ENCODE peak calls at places on chromosomes 7 and 10, in seven cellular contexts. One of them, this sample, is unnamed.

GRCh38 chr7:96287168-96287567 is 34.7 kb downstream of the SLC25A13 start:
- DNase-seq in nephron progenitor cell: no peak
- DNase-seq in fibroblast of the aortic adventitia: no peak
- DNase-seq in tibial nerve: no peak
- DNase-seq in NCI-H2029: no peak
- DNase-seq in NCI-H748 treated with DMSO at 0.1 percent for 48 hours: no peak
- DNase-seq in H9: no peak
- DNase-seq in this sample: no peak

GRCh38 chr7:79307376-79307775 is 146.1 kb downstream of the MAGI2 start:
- DNase-seq in H9: no peak
- DNase-seq in tibial nerve: no peak
- DNase-seq in nephron progenitor cell: no peak
- DNase-seq in fibroblast of the aortic adventitia: no peak
- DNase-seq in NCI-H748 treated with DMSO at 0.1 percent for 48 hours: no peak
- DNase-seq in NCI-H2029: no peak
- DNase-seq in this sample: no peak

GRCh38 chr10:7491949-7492659 is 81.3 kb upstream of the SFMBT2 start:
- DNase-seq in tibial nerve: no peak
- DNase-seq in NCI-H748 treated with DMSO at 0.1 percent for 48 hours: no peak
- DNase-seq in H9: no peak
- DNase-seq in nephron progenitor cell: no peak
- DNase-seq in fibroblast of the aortic adventitia: no peak
- DNase-seq in NCI-H2029: no peak
- DNase-seq in this sample: no peak

GRCh38 chr10:103836776-103837344 is 18.5 kb downstream of the SH3PXD2A start:
- DNase-seq in nephron progenitor cell: no peak
- DNase-seq in fibroblast of the aortic adventitia: no peak
- DNase-seq in NCI-H2029: no peak
- DNase-seq in NCI-H748 treated with DMSO at 0.1 percent for 48 hours: no peak
- DNase-seq in tibial nerve: no peak
- DNase-seq in H9: no peak
- DNase-seq in this sample: no peak

GRCh38 chr7:46847126-46847525 is 734.8 kb downstream of the TNS3 start:
- DNase-seq in nephron progenitor cell: no peak
- DNase-seq in NCI-H2029: no peak
- DNase-seq in NCI-H748 treated with DMSO at 0.1 percent for 48 hours: no peak
- DNase-seq in H9: no peak
- DNase-seq in fibroblast of the aortic adventitia: no peak
- DNase-seq in tibial nerve: no peak
- DNase-seq in this sample: no peak

GRCh38 chr7:1232103-1232466 is 587 bp upstream of the UNCX start:
- DNase-seq in NCI-H2029: no peak
- DNase-seq in nephron progenitor cell: no peak
- DNase-seq in fibroblast of the aortic adventitia: no peak
- DNase-seq in tibial nerve: no peak
- DNase-seq in NCI-H748 treated with DMSO at 0.1 percent for 48 hours: peak
- DNase-seq in H9: no peak
- DNase-seq in this sample: no peak

GRCh38 chr10:86673827-86674581 is 5.7 kb downstream of the LDB3 start:
- DNase-seq in H9: no peak
- DNase-seq in fibroblast of the aortic adventitia: no peak
- DNase-seq in NCI-H2029: no peak
- DNase-seq in NCI-H748 treated with DMSO at 0.1 percent for 48 hours: no peak
- DNase-seq in tibial nerve: no peak
- DNase-seq in nephron progenitor cell: no peak
- DNase-seq in this sample: no peak

GRCh38 chr10:71981024-71981867 is 17.1 kb downstream of the CHST3 start:
- DNase-seq in fibroblast of the aortic adventitia: peak
- DNase-seq in tibial nerve: no peak
- DNase-seq in H9: no peak
- DNase-seq in NCI-H2029: no peak
- DNase-seq in nephron progenitor cell: peak
- DNase-seq in NCI-H748 treated with DMSO at 0.1 percent for 48 hours: no peak
- DNase-seq in this sample: no peak

GRCh38 chr10:132859084-132859855 is 73.3 kb upstream of the NKX6-2 start:
- DNase-seq in fibroblast of the aortic adventitia: no peak
- DNase-seq in NCI-H2029: no peak
- DNase-seq in H9: peak
- DNase-seq in tibial nerve: no peak
- DNase-seq in nephron progenitor cell: no peak
- DNase-seq in NCI-H748 treated with DMSO at 0.1 percent for 48 hours: no peak
- DNase-seq in this sample: no peak

GRCh38 chr7:108541493-108541892 is 15.6 kb upstream of the PNPLA8 start:
- DNase-seq in tibial nerve: no peak
- DNase-seq in NCI-H2029: no peak
- DNase-seq in fibroblast of the aortic adventitia: no peak
- DNase-seq in nephron progenitor cell: no peak
- DNase-seq in H9: no peak
- DNase-seq in NCI-H748 treated with DMSO at 0.1 percent for 48 hours: no peak
- DNase-seq in this sample: no peak

GRCh38 chr10:128078136-128078969 is 47.9 kb downstream of the MKI67 start:
- DNase-seq in nephron progenitor cell: peak
- DNase-seq in tibial nerve: no peak
- DNase-seq in NCI-H2029: no peak
- DNase-seq in NCI-H748 treated with DMSO at 0.1 percent for 48 hours: no peak
- DNase-seq in H9: peak
- DNase-seq in fibroblast of the aortic adventitia: peak
- DNase-seq in this sample: peak

GRCh38 chr10:51743146-51743545 is 43.8 kb upstream of the CSTF2T start:
- DNase-seq in NCI-H748 treated with DMSO at 0.1 percent for 48 hours: no peak
- DNase-seq in NCI-H2029: no peak
- DNase-seq in fibroblast of the aortic adventitia: peak
- DNase-seq in H9: no peak
- DNase-seq in tibial nerve: no peak
- DNase-seq in nephron progenitor cell: peak
- DNase-seq in this sample: no peak

GRCh38 chr10:42755028-42755451 is 27.6 kb upstream of the BMS1 start:
- DNase-seq in NCI-H2029: no peak
- DNase-seq in NCI-H748 treated with DMSO at 0.1 percent for 48 hours: no peak
- DNase-seq in tibial nerve: no peak
- DNase-seq in nephron progenitor cell: peak
- DNase-seq in H9: peak
- DNase-seq in fibroblast of the aortic adventitia: no peak
- DNase-seq in this sample: no peak

GRCh38 chr7:81715984-81716588 is 53.8 kb downstream of the HGF start:
- DNase-seq in NCI-H2029: no peak
- DNase-seq in H9: no peak
- DNase-seq in tibial nerve: no peak
- DNase-seq in NCI-H748 treated with DMSO at 0.1 percent for 48 hours: no peak
- DNase-seq in nephron progenitor cell: no peak
- DNase-seq in fibroblast of the aortic adventitia: peak
- DNase-seq in this sample: peak

GRCh38 chr7:151756076-151756731 is 120.7 kb downstream of the PRKAG2 start:
- DNase-seq in tibial nerve: no peak
- DNase-seq in NCI-H748 treated with DMSO at 0.1 percent for 48 hours: no peak
- DNase-seq in nephron progenitor cell: no peak
- DNase-seq in NCI-H2029: no peak
- DNase-seq in H9: no peak
- DNase-seq in fibroblast of the aortic adventitia: no peak
- DNase-seq in this sample: no peak

GRCh38 chr10:104259999-104260774 is 5.5 kb downstream of the GSTO1 start:
- DNase-seq in NCI-H748 treated with DMSO at 0.1 percent for 48 hours: no peak
- DNase-seq in NCI-H2029: no peak
- DNase-seq in fibroblast of the aortic adventitia: peak
- DNase-seq in nephron progenitor cell: no peak
- DNase-seq in H9: no peak
- DNase-seq in tibial nerve: no peak
- DNase-seq in this sample: no peak

GRCh38 chr7:63899691-63900393 is 98.8 kb upstream of the ZNF722 start:
- DNase-seq in H9: no peak
- DNase-seq in tibial nerve: peak
- DNase-seq in NCI-H2029: no peak
- DNase-seq in fibroblast of the aortic adventitia: no peak
- DNase-seq in nephron progenitor cell: no peak
- DNase-seq in NCI-H748 treated with DMSO at 0.1 percent for 48 hours: peak
- DNase-seq in this sample: no peak

GRCh38 chr7:74217455-74218342 is 7.9 kb downstream of the LAT2 start:
- DNase-seq in fibroblast of the aortic adventitia: no peak
- DNase-seq in H9: no peak
- DNase-seq in tibial nerve: no peak
- DNase-seq in NCI-H2029: no peak
- DNase-seq in nephron progenitor cell: no peak
- DNase-seq in NCI-H748 treated with DMSO at 0.1 percent for 48 hours: no peak
- DNase-seq in this sample: no peak

GRCh38 chr7:13144622-13145021 is 457.2 kb downstream of the ARL4A start:
- DNase-seq in nephron progenitor cell: no peak
- DNase-seq in tibial nerve: no peak
- DNase-seq in H9: no peak
- DNase-seq in fibroblast of the aortic adventitia: peak
- DNase-seq in NCI-H2029: no peak
- DNase-seq in NCI-H748 treated with DMSO at 0.1 percent for 48 hours: no peak
- DNase-seq in this sample: no peak

GRCh38 chr10:117860135-117860534 is 186.6 kb downstream of the RAB11FIP2 start:
- DNase-seq in nephron progenitor cell: no peak
- DNase-seq in NCI-H2029: no peak
- DNase-seq in NCI-H748 treated with DMSO at 0.1 percent for 48 hours: no peak
- DNase-seq in tibial nerve: no peak
- DNase-seq in H9: no peak
- DNase-seq in fibroblast of the aortic adventitia: no peak
- DNase-seq in this sample: no peak

GRCh38 chr7:74138945-74139843 is 35.0 kb upstream of the EIF4H start:
- DNase-seq in NCI-H2029: no peak
- DNase-seq in nephron progenitor cell: no peak
- DNase-seq in tibial nerve: no peak
- DNase-seq in H9: peak
- DNase-seq in fibroblast of the aortic adventitia: no peak
- DNase-seq in NCI-H748 treated with DMSO at 0.1 percent for 48 hours: no peak
- DNase-seq in this sample: no peak

GRCh38 chr7:43362652-43363428 is 220.1 kb upstream of the STK17A start:
- DNase-seq in tibial nerve: no peak
- DNase-seq in NCI-H2029: peak
- DNase-seq in H9: no peak
- DNase-seq in NCI-H748 treated with DMSO at 0.1 percent for 48 hours: peak
- DNase-seq in nephron progenitor cell: no peak
- DNase-seq in fibroblast of the aortic adventitia: peak
- DNase-seq in this sample: peak

GRCh38 chr7:83936056-83936703 is 258.4 kb downstream of the SEMA3A start:
- DNase-seq in tibial nerve: no peak
- DNase-seq in nephron progenitor cell: peak
- DNase-seq in fibroblast of the aortic adventitia: peak
- DNase-seq in NCI-H2029: peak
- DNase-seq in NCI-H748 treated with DMSO at 0.1 percent for 48 hours: peak
- DNase-seq in H9: peak
- DNase-seq in this sample: peak

GRCh38 chr10:28054211-28054888 is 55.5 kb upstream of the ODAD2 start:
- DNase-seq in H9: no peak
- DNase-seq in fibroblast of the aortic adventitia: peak
- DNase-seq in nephron progenitor cell: no peak
- DNase-seq in NCI-H748 treated with DMSO at 0.1 percent for 48 hours: no peak
- DNase-seq in tibial nerve: no peak
- DNase-seq in NCI-H2029: no peak
- DNase-seq in this sample: no peak

GRCh38 chr10:100544950-100545349 is 9.2 kb downstream of the HIF1AN start:
- DNase-seq in NCI-H2029: no peak
- DNase-seq in fibroblast of the aortic adventitia: no peak
- DNase-seq in H9: no peak
- DNase-seq in nephron progenitor cell: no peak
- DNase-seq in tibial nerve: no peak
- DNase-seq in NCI-H748 treated with DMSO at 0.1 percent for 48 hours: no peak
- DNase-seq in this sample: no peak

GRCh38 chr10:77290528-77291155 is 347.0 kb downstream of the KCNMA1 start:
- DNase-seq in NCI-H2029: no peak
- DNase-seq in fibroblast of the aortic adventitia: peak
- DNase-seq in nephron progenitor cell: no peak
- DNase-seq in H9: no peak
- DNase-seq in tibial nerve: no peak
- DNase-seq in NCI-H748 treated with DMSO at 0.1 percent for 48 hours: no peak
- DNase-seq in this sample: no peak

GRCh38 chr7:152202056-152202455 is 176.6 kb downstream of the GALNT11 start:
- DNase-seq in NCI-H748 treated with DMSO at 0.1 percent for 48 hours: no peak
- DNase-seq in fibroblast of the aortic adventitia: peak
- DNase-seq in H9: no peak
- DNase-seq in tibial nerve: no peak
- DNase-seq in NCI-H2029: no peak
- DNase-seq in nephron progenitor cell: no peak
- DNase-seq in this sample: no peak

GRCh38 chr7:126700807-126701604 is 551.7 kb downstream of the GRM8 start:
- DNase-seq in tibial nerve: no peak
- DNase-seq in nephron progenitor cell: peak
- DNase-seq in fibroblast of the aortic adventitia: peak
- DNase-seq in NCI-H748 treated with DMSO at 0.1 percent for 48 hours: peak
- DNase-seq in H9: peak
- DNase-seq in NCI-H2029: peak
- DNase-seq in this sample: peak

GRCh38 chr10:61765176-61766087 is 102.7 kb downstream of the CABCOCO1 start:
- DNase-seq in H9: no peak
- DNase-seq in NCI-H2029: no peak
- DNase-seq in tibial nerve: no peak
- DNase-seq in fibroblast of the aortic adventitia: no peak
- DNase-seq in nephron progenitor cell: no peak
- DNase-seq in NCI-H748 treated with DMSO at 0.1 percent for 48 hours: no peak
- DNase-seq in this sample: no peak

GRCh38 chr7:144384071-144384470 is 19.4 kb downstream of the NOBOX start:
- DNase-seq in tibial nerve: no peak
- DNase-seq in nephron progenitor cell: no peak
- DNase-seq in NCI-H2029: no peak
- DNase-seq in H9: peak
- DNase-seq in NCI-H748 treated with DMSO at 0.1 percent for 48 hours: no peak
- DNase-seq in fibroblast of the aortic adventitia: no peak
- DNase-seq in this sample: no peak

GRCh38 chr10:62380002-62380401 is 5.8 kb downstream of the ZNF365 start:
- DNase-seq in H9: no peak
- DNase-seq in nephron progenitor cell: no peak
- DNase-seq in NCI-H748 treated with DMSO at 0.1 percent for 48 hours: no peak
- DNase-seq in tibial nerve: no peak
- DNase-seq in fibroblast of the aortic adventitia: peak
- DNase-seq in NCI-H2029: no peak
- DNase-seq in this sample: peak

GRCh38 chr7:98764946-98765345 is 104.9 kb downstream of the TMEM130 start:
- DNase-seq in H9: no peak
- DNase-seq in tibial nerve: no peak
- DNase-seq in fibroblast of the aortic adventitia: no peak
- DNase-seq in NCI-H748 treated with DMSO at 0.1 percent for 48 hours: no peak
- DNase-seq in NCI-H2029: no peak
- DNase-seq in nephron progenitor cell: no peak
- DNase-seq in this sample: no peak

GRCh38 chr7:74033372-74034311 is 5.7 kb downstream of the ELN start:
- DNase-seq in NCI-H748 treated with DMSO at 0.1 percent for 48 hours: no peak
- DNase-seq in fibroblast of the aortic adventitia: peak
- DNase-seq in tibial nerve: peak
- DNase-seq in NCI-H2029: no peak
- DNase-seq in nephron progenitor cell: peak
- DNase-seq in H9: no peak
- DNase-seq in this sample: no peak

GRCh38 chr7:44530990-44531389 is 10.1 kb downstream of the NPC1L1 start:
- DNase-seq in H9: no peak
- DNase-seq in NCI-H748 treated with DMSO at 0.1 percent for 48 hours: no peak
- DNase-seq in fibroblast of the aortic adventitia: no peak
- DNase-seq in nephron progenitor cell: no peak
- DNase-seq in NCI-H2029: peak
- DNase-seq in tibial nerve: no peak
- DNase-seq in this sample: no peak

GRCh38 chr7:28575241-28575643 is 162.9 kb downstream of the CREB5 start:
- DNase-seq in NCI-H2029: no peak
- DNase-seq in tibial nerve: no peak
- DNase-seq in nephron progenitor cell: no peak
- DNase-seq in fibroblast of the aortic adventitia: no peak
- DNase-seq in NCI-H748 treated with DMSO at 0.1 percent for 48 hours: no peak
- DNase-seq in H9: no peak
- DNase-seq in this sample: no peak

GRCh38 chr10:93072225-93072712 is 1.4 kb upstream of the CYP26A1 start:
- DNase-seq in fibroblast of the aortic adventitia: no peak
- DNase-seq in nephron progenitor cell: no peak
- DNase-seq in H9: peak
- DNase-seq in NCI-H748 treated with DMSO at 0.1 percent for 48 hours: no peak
- DNase-seq in NCI-H2029: no peak
- DNase-seq in tibial nerve: no peak
- DNase-seq in this sample: peak

GRCh38 chr10:75776738-75777504 is 345.5 kb downstream of the LRMDA start:
- DNase-seq in tibial nerve: no peak
- DNase-seq in nephron progenitor cell: no peak
- DNase-seq in NCI-H2029: peak
- DNase-seq in H9: no peak
- DNase-seq in NCI-H748 treated with DMSO at 0.1 percent for 48 hours: peak
- DNase-seq in fibroblast of the aortic adventitia: no peak
- DNase-seq in this sample: peak

GRCh38 chr7:2658941-2659340 is 27.2 kb downstream of the TTYH3 start:
- DNase-seq in NCI-H2029: no peak
- DNase-seq in NCI-H748 treated with DMSO at 0.1 percent for 48 hours: no peak
- DNase-seq in fibroblast of the aortic adventitia: no peak
- DNase-seq in tibial nerve: no peak
- DNase-seq in H9: no peak
- DNase-seq in nephron progenitor cell: no peak
- DNase-seq in this sample: no peak